ENCODE peak calls at places on chromosome 12, in ten cellular contexts. Z is fibroblast of lung, V is adrenal gland, G is heart left ventricle, T is endothelial cell of umbilical vein, N is stomach, J is astrocyte of the spinal cord, K is GM23338, F is left ventricle myocardium inferior, M is psoas muscle. I is an unnamed sample.

GRCh38 chr12:93375906-93376305 is 1.8 kb upstream of the NUDT4 start:
- DNase-seq in Z (no peak), V (no peak), G (no peak), T (no peak), N (no peak), J (no peak), K (no peak), F (no peak), M (no peak), I (no peak)

GRCh38 chr12:27456618-27457017 is 10.1 kb downstream of the SMCO2 start:
- DNase-seq in Z (no peak), V (no peak), G (no peak), T (no peak), N (no peak), J (no peak), K (peak; percentile 9), F (no peak), M (no peak), I (no peak)

GRCh38 chr12:51210690-51211395 is 7.0 kb downstream of the POU6F1 start:
- DNase-seq in Z (no peak), V (no peak), G (no peak), T (no peak), N (no peak), J (no peak), K (no peak), F (no peak), M (no peak), I (no peak)

GRCh38 chr12:118357327-118358007 is 15.2 kb downstream of the TAOK3 start:
- DNase-seq in Z (peak; percentile 36), V (peak; percentile 70), G (no peak), T (peak; percentile 70), N (no peak), J (peak; percentile 63), K (no peak), F (no peak), M (no peak), I (no peak)

GRCh38 chr12:109477185-109477962 is at the start of the genes KCTD10 and UBE3B:
- DNase-seq in Z (peak; percentile 89), V (peak; percentile 89), G (peak; percentile 93), T (peak; percentile 86), N (peak; percentile 87), J (peak; percentile 93), K (peak; percentile 97), F (peak; percentile 89), M (peak; percentile 94), I (peak; percentile 41)

GRCh38 chr12:4137015-4137414 is 136.5 kb upstream of the CCND2 start:
- DNase-seq in Z (no peak), V (no peak), G (no peak), T (no peak), N (no peak), J (no peak), K (no peak), F (no peak), M (no peak), I (no peak)

GRCh38 chr12:26736563-26737486 is 96.2 kb downstream of the ITPR2 start:
- DNase-seq in Z (peak; percentile 65), V (no peak), G (no peak), T (peak; percentile 53), N (no peak), J (peak; percentile 73), K (no peak), F (no peak), M (no peak), I (no peak)

GRCh38 chr12:74889563-74890236 is 319.9 kb downstream of the KCNC2 start:
- DNase-seq in Z (peak; percentile 75), V (no peak), G (no peak), T (peak; percentile 49), N (no peak), J (peak; percentile 57), K (no peak), F (no peak), M (no peak), I (peak; percentile 23)

GRCh38 chr12:93778306-93778705 is 101.1 kb downstream of the CRADD start:
- DNase-seq in Z (peak; percentile 75), V (peak; percentile 61), G (peak; percentile 72), T (peak; percentile 82), N (no peak), J (peak; percentile 58), K (no peak), F (peak; percentile 60), M (peak; percentile 64), I (no peak)

GRCh38 chr12:6171409-6172015 is 28.7 kb upstream of the CD9 start:
- DNase-seq in Z (no peak), V (peak; percentile 36), G (peak; percentile 76), T (peak; percentile 99), N (no peak), J (no peak), K (no peak), F (peak; percentile 67), M (peak; percentile 71), I (no peak)

GRCh38 chr12:68870011-68870410 is 62.0 kb downstream of the MDM2 start:
- DNase-seq in Z (no peak), V (no peak), G (no peak), T (no peak), N (no peak), J (no peak), K (no peak), F (no peak), M (no peak), I (no peak)

GRCh38 chr12:68873316-68873715 is 59.7 kb downstream of the CPM start:
- DNase-seq in Z (no peak), V (no peak), G (no peak), T (no peak), N (no peak), J (no peak), K (no peak), F (no peak), M (no peak), I (no peak)

GRCh38 chr12:68870443-68870842 is 62.5 kb downstream of the MDM2 start:
- DNase-seq in Z (no peak), V (no peak), G (no peak), T (no peak), N (no peak), J (no peak), K (no peak), F (no peak), M (no peak), I (no peak)

GRCh38 chr12:68871396-68871795 is 61.6 kb downstream of the CPM start:
- DNase-seq in Z (no peak), V (no peak), G (no peak), T (no peak), N (no peak), J (no peak), K (no peak), F (no peak), M (no peak), I (no peak)

DNA sequence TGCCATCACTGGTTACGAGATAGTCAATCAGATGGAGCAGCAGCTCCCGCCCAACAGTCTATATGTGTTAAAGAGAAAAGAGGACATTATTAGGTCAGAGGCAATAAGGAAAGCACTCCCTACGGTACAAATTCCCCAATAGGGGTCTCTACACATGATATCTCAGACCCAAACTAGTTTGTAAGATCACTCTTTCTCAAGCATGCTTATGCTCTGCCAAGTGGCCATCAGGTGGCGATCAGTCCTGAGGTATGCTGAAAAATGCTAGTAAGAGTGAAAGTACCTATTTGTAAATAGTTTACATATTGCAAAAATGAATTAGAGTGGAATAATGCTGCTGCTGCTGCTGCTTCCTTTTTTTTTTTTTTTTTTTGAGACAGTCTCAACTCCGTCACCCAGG is 61.1 kb downstream of the CPM start:
- DNase-seq in Z (no peak), V (no peak), G (no peak), T (peak; percentile 11), N (no peak), J (peak; percentile 26), K (peak; percentile 73), F (no peak), M (no peak), I (no peak)
- TF ChIP-seq CTCF in Z (peak; percentile 27), V (no peak), G (no peak), T (peak; percentile 14), N (no peak), J (peak; percentile 48), K (peak; percentile 80), F (no peak), M (no peak), I (peak; percentile 47)

GRCh38 chr12:9027156-9027555 is 37.8 kb downstream of the KLRG1 start:
- DNase-seq in Z (no peak), V (no peak), G (no peak), T (no peak), N (no peak), J (no peak), K (no peak), F (no peak), M (no peak), I (no peak)

GRCh38 chr12:9022592-9022991 is 33.2 kb downstream of the KLRG1 start:
- DNase-seq in Z (no peak), V (no peak), G (no peak), T (no peak), N (no peak), J (no peak), K (no peak), F (no peak), M (no peak), I (no peak)

DNA sequence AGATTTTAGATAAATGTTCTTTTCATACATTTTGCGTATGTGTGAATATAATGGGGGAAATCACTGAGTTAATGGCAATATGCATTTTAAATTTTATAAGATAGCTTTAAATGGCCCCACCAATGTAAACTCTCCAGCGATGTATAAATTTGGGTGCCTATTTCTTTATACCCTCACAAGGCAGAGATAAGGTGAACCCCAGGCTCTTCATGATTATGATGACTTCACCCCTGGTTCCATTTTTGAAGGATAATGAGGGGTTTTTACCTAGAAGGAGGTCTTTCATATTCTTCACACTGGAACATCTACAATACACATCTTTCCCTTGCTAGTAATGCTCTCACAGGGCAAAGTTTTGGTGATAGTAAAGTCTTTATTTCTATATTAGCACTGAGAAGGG is 35.2 kb downstream of the KLRG1 start:
- DNase-seq in Z (no peak), V (no peak), G (no peak), T (no peak), N (no peak), J (no peak), K (no peak), F (no peak), M (no peak), I (no peak)
- H3K4me3 ChIP-seq in Z (no peak overlapping the region), V (no peak overlapping the region), G (no peak overlapping the region), T (no peak overlapping the region), N (no peak overlapping the region), J (no peak overlapping the region), K (no peak overlapping the region), F (no peak overlapping the region), M (no peak overlapping the region), I (no peak overlapping the region)

GRCh38 chr12:98154850-98155249 is 360.5 kb upstream of the TMPO start:
- DNase-seq in Z (peak; percentile 61), V (peak; percentile 18), G (no peak), T (peak; percentile 57), N (no peak), J (peak; percentile 28), K (peak; percentile 78), F (no peak), M (no peak), I (no peak)
- TF ChIP-seq CTCF in Z (no peak), V (no peak), G (peak; percentile 8), T (peak; percentile 34), N (no peak), J (peak; percentile 30), K (peak; percentile 75), F (peak; percentile 54), M (peak; percentile 18), I (peak; percentile 52)

GRCh38 chr12:82325540-82326336 is 32.4 kb downstream of the CCDC59 start:
- DNase-seq in Z (no peak), V (no peak), G (no peak), T (no peak), N (no peak), J (no peak), K (no peak), F (no peak), M (no peak), I (no peak)

GRCh38 chr12:82326905-82327503 is 31.2 kb downstream of the CCDC59 start:
- DNase-seq in Z (peak; percentile 13), V (no peak), G (no peak), T (peak; percentile 28), N (no peak), J (peak; percentile 46), K (peak; percentile 51), F (no peak), M (no peak), I (no peak)

GRCh38 chr12:82329508-82329907 is 28.7 kb downstream of the CCDC59 start:
- DNase-seq in Z (no peak), V (no peak), G (no peak), T (no peak), N (no peak), J (no peak), K (peak; percentile 52), F (no peak), M (no peak), I (no peak)
- H3K4me3 ChIP-seq in Z (no peak overlapping the region), V (no peak overlapping the region), G (no peak overlapping the region), T (no peak overlapping the region), N (no peak overlapping the region), J (no peak overlapping the region), K (no peak overlapping the region), F (no peak overlapping the region), M (no peak overlapping the region), I (no peak overlapping the region)

I was measured in epithelial cell of proximal tubule.